ENCODE peak calls at places on chromosomes 3 and 15, in five cellular contexts. M, S, T, F and X are unnamed samples.

GRCh38 chr3:185959609-185960517 is 22.0 kb upstream of the TRA2B start:
- DNase-seq in M (no peak), F (no peak), T (peak; percentile 18), S (no peak), X (no peak)

GRCh38 chr3:50303038-50303815 is at the start of gene HYAL1:
- DNase-seq in T (peak; percentile 29), S (peak; percentile 69), M (no peak), F (peak; percentile 7), X (no peak)

GRCh38 chr3:24351779-24352469 is 142.7 kb downstream of the THRB start:
- DNase-seq in F (no peak), M (no peak), T (no peak), S (no peak), X (no peak)

GRCh38 chr3:141959921-141960554 is 83.6 kb downstream of the ATP1B3 start:
- DNase-seq in T (no peak), S (no peak), F (no peak), M (no peak), X (no peak)

GRCh38 chr15:58432421-58432820 is 630 bp downstream of the LIPC start:
- DNase-seq in F (no peak), S (no peak), T (no peak), M (no peak), X (no peak)

GRCh38 chr15:71049706-71050422 is 65.4 kb upstream of the THSD4 start:
- DNase-seq in M (no peak), F (no peak), S (peak; percentile 35), T (no peak), X (no peak)

GRCh38 chr3:120198305-120198878 is 86.6 kb downstream of the GPR156 start:
- DNase-seq in T (peak; percentile 69), S (no peak), M (no peak), F (peak; percentile 30), X (peak; percentile 13)

GRCh38 chr3:175598740-175599139 is 739.6 kb downstream of the NAALADL2 start:
- DNase-seq in M (no peak), T (no peak), S (no peak), F (no peak), X (no peak)

GRCh38 chr3:180538493-180538892 is 63.5 kb upstream of the TTC14 start:
- DNase-seq in F (no peak), M (no peak), T (no peak), S (no peak), X (no peak)